ENCODE peak calls at places on chromosomes 1 and 21, in seven cellular contexts. M, Y, F, B, O, G and X are unnamed samples.

GRCh38 chr1:94876362-94876761 is 50.5 kb downstream of the CNN3 start:
- DNase-seq in Y (no peak), O (no peak), G (no peak), F (no peak), M (no peak), B (no peak), X (peak; percentile 73)

GRCh38 chr1:42319128-42319851 is 15.7 kb downstream of the FOXJ3 start:
- DNase-seq in M (no peak), B (no peak), F (no peak), O (no peak), Y (no peak), G (no peak), X (peak; percentile 17)

GRCh38 chr1:231240883-231241735 is at the start of gene GNPAT:
- DNase-seq in F (peak; percentile 91), B (peak; percentile 93), M (peak; percentile 95), Y (peak; percentile 72), G (peak; percentile 83), O (peak; percentile 90), X (peak; percentile 83)

GRCh38 chr21:30340714-30341573 is 3.5 kb upstream of the KRTAP27-1 start:
- DNase-seq in M (no peak), G (no peak), B (no peak), O (no peak), Y (no peak), F (no peak), X (peak; percentile 45)

GRCh38 chr1:101474039-101474665 is 237.3 kb downstream of the S1PR1 start:
- DNase-seq in M (no peak), G (no peak), B (no peak), F (no peak), Y (peak; percentile 48), O (no peak), X (peak; percentile 34)

GRCh38 chr1:55542901-55543504 is 327.8 kb upstream of the USP24 start:
- DNase-seq in M (no peak), G (no peak), B (no peak), Y (no peak), O (no peak), F (no peak), X (peak; percentile 67)

GRCh38 chr1:111768625-111769024 is 12.9 kb downstream of the DDX20 start:
- DNase-seq in M (no peak), O (no peak), F (no peak), Y (no peak), B (no peak), G (no peak), X (no peak)

GRCh38 chr1:42848823-42849537 is 2.6 kb downstream of the ZNF691 start:
- DNase-seq in G (no peak), O (no peak), Y (no peak), M (no peak), F (no peak), B (no peak), X (peak; percentile 10)

GRCh38 chr1:56249244-56249643 is 330.1 kb downstream of the PLPP3 start:
- DNase-seq in G (no peak), F (no peak), M (no peak), Y (no peak), B (no peak), O (peak; percentile 18), X (no peak)

GRCh38 chr1:67184838-67185421 is 18.7 kb downstream of the IL23R start:
- DNase-seq in F (no peak), Y (no peak), O (no peak), B (no peak), G (no peak), M (no peak), X (no peak)

GRCh38 chr1:23524163-23524562 is 6.9 kb downstream of the E2F2 start:
- DNase-seq in F (no peak), Y (no peak), M (no peak), G (no peak), B (no peak), O (no peak), X (no peak)

GRCh38 chr1:195520757-195521156 is 1087.5 kb downstream of the KCNT2 start:
- DNase-seq in Y (no peak), F (no peak), B (no peak), G (no peak), O (no peak), M (no peak), X (no peak)

GRCh38 chr1:3601743-3602142 is 9.6 kb downstream of the MEGF6 start:
- DNase-seq in G (no peak), O (no peak), F (no peak), B (no peak), Y (no peak), M (no peak), X (no peak)

GRCh38 chr1:1166642-1167415 is 6.9 kb upstream of the TTLL10 start:
- DNase-seq in M (peak; percentile 54), F (no peak), O (no peak), B (no peak), G (no peak), Y (no peak), X (no peak)

GRCh38 chr1:88923224-88923623 is 31.9 kb upstream of the GTF2B start:
- DNase-seq in O (no peak), B (no peak), Y (no peak), M (no peak), G (no peak), F (no peak), X (no peak)

GRCh38 chr1:118979754-118980270 is 8.3 kb downstream of the TBX15 start:
- DNase-seq in O (no peak), B (no peak), Y (no peak), G (no peak), M (no peak), F (peak; percentile 66), X (no peak)

GRCh38 chr1:215418876-215419442 is 148.1 kb upstream of the KCTD3 start:
- DNase-seq in G (no peak), F (no peak), M (no peak), O (no peak), B (no peak), Y (no peak), X (no peak)

GRCh38 chr1:234912541-234913312 is 215.9 kb downstream of the TOMM20 start:
- DNase-seq in G (no peak), M (no peak), O (no peak), Y (no peak), B (no peak), F (peak; percentile 78), X (no peak)

GRCh38 chr1:240611619-240612490 is at the start of gene GREM2:
- DNase-seq in F (no peak), G (peak; percentile 45), O (no peak), B (no peak), Y (peak; percentile 70), M (no peak), X (peak; percentile 2)

GRCh38 chr1:247291835-247292561 is 36.1 kb downstream of the VN1R5 start:
- DNase-seq in M (no peak), O (no peak), B (no peak), G (no peak), Y (no peak), F (peak; percentile 45), X (no peak)

GRCh38 chr1:4424766-4425165 is 229.6 kb upstream of the AJAP1 start:
- DNase-seq in B (no peak), F (no peak), Y (no peak), G (no peak), O (no peak), M (no peak), X (no peak)

GRCh38 chr1:231636157-231636556 is 9.6 kb downstream of the DISC1 start:
- DNase-seq in O (no peak), Y (no peak), B (no peak), F (no peak), M (no peak), G (no peak), X (no peak)

GRCh38 chr1:22297999-22298398 is 153.7 kb upstream of the ZBTB40 start:
- DNase-seq in B (no peak), M (no peak), G (no peak), O (no peak), F (no peak), Y (no peak), X (no peak)

GRCh38 chr1:10253755-10254154 is 43.4 kb downstream of the KIF1B start:
- DNase-seq in G (no peak), Y (peak; percentile 32), B (no peak), O (no peak), F (no peak), M (no peak), X (peak; percentile 61)

GRCh38 chr21:42520628-42521253 is 7.1 kb downstream of the SLC37A1 start:
- DNase-seq in Y (no peak), G (peak; percentile 66), B (no peak), O (no peak), F (peak; percentile 40), M (no peak), X (no peak)
- H3K27me3 ChIP-seq in Y (no peaks in the 10 kb centered on the region), G (no peaks in the 10 kb centered on the region), B (no peaks in the 10 kb centered on the region), O (no peaks in the 10 kb centered on the region), F (no peaks in the 10 kb centered on the region), M (no peaks in the 10 kb centered on the region), X (no peaks in the 10 kb centered on the region)

DNA sequence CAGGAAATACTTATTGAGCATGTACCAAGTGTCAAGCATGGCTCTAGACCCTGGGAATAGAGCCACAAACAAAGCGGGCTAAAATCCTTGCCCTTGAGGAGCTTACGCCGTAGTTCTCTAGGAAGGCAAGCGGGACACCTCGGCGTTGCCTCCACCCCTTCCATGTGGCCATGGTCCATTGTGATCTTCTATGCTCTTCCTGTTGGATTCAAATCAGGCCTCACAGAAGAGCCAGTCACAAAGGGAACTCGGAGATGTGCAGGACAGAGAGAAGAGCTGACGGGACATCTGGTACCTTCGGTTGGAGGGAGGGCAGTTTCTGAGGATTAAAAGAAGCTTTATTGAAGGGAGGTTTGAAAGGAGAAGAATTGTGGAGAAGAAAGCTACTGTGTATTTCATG is 129.3 kb downstream of the TMEM53 start:
- DNase-seq in B (no peak), O (no peak), G (no peak), F (no peak), M (no peak), Y (no peak), X (no peak)
- H3K27me3 ChIP-seq in B (no peaks in the 10 kb centered on the region), O (peaks cover 73% of the 10 kb centered on the region), G (no peaks in the 10 kb centered on the region), F (peaks cover 64% of the 10 kb centered on the region), M (no peaks in the 10 kb centered on the region), Y (no peaks in the 10 kb centered on the region), X (no peaks in the 10 kb centered on the region)

GRCh38 chr1:226154593-226154992 is 31.9 kb downstream of the ACBD3 start:
- DNase-seq in O (no peak), Y (no peak), B (no peak), G (no peak), M (no peak), F (no peak), X (no peak)
- H3K27me3 ChIP-seq in O (no peaks in the 10 kb centered on the region), Y (no peaks in the 10 kb centered on the region), B (no peaks in the 10 kb centered on the region), G (no peaks in the 10 kb centered on the region), M (no peaks in the 10 kb centered on the region), F (no peaks in the 10 kb centered on the region), X (no peaks in the 10 kb centered on the region)

DNA sequence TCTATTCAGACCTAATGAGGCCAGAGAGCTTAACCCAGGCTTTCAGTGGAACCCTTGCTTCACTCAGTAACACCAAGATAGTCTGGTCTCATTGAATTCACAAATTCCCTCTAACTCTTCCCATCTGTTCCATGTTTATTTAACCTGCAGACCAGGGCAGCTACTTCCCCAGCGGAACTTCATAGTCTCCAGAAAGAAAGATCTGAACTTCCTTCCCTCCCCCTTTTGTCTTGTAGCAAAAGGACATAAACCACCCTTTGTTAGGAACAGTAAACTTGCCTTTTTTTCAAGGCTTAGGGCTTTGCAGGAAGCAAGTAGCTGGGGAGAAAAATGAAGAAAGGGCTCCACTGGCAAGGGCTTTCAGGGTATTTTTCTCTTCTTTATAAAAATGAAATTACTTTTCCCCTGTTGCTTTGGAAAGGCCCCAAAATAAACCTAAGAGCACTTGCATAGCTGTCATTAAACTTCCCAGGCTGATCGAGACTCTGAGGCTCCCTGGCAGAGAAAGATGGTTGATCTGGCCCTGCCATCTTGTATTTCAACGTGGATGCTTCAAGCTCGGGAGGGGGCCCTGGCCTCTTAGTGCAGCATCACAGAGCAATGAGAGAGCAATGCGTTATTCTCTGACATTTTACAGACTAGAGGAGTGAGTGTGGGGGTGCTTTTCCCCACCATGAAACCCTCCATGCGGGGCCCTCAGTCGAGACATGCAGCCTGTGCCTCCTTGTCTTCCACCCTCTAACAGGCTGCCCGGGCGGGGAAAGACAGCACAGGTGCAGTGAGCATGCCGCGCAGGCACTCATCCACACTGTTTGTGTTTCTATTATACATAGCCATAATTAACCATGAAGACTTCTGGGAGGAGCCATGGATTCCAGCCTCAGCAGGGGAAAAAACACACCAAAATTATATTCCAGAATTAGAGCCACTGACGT is 30.0 kb downstream of the MIS18A start:
- DNase-seq in Y (no peak), M (no peak), G (no peak), B (no peak), O (no peak), F (no peak), X (no peak)
- H3K27me3 ChIP-seq in Y (peaks cover 13% of the 10 kb centered on the region), M (no peaks in the 10 kb centered on the region), G (no peaks in the 10 kb centered on the region), B (no peaks in the 10 kb centered on the region), O (no peaks in the 10 kb centered on the region), F (no peaks in the 10 kb centered on the region), X (no peaks in the 10 kb centered on the region)